ENCODE peak calls at places on chromosomes 6 and 20, in four cellular contexts. Y, X, Z and F are unnamed samples.

GRCh38 chr20:64051532-64052325 is 2.3 kb upstream of the SOX18 start:
- DNase-seq in Z (peak), X (peak), Y (no peak), F (peak)

GRCh38 chr20:31562241-31562640 is 42.8 kb upstream of the ID1 start:
- DNase-seq in Z (no peak), Y (peak), X (no peak), F (no peak)

GRCh38 chr6:56226946-56227879 is 20.2 kb downstream of the COL21A1 start:
- DNase-seq in X (no peak), Y (no peak), Z (no peak), F (no peak)

GRCh38 chr6:30887901-30888300 is 3.6 kb downstream of the DDR1 start:
- DNase-seq in Y (no peak), X (peak), Z (no peak), F (no peak)

GRCh38 chr20:23022849-23023248 is 12.3 kb upstream of the SSTR4 start:
- DNase-seq in X (no peak), Z (no peak), Y (no peak), F (no peak)

GRCh38 chr6:121436966-121437756 is 1.7 kb downstream of the GJA1 start:
- DNase-seq in Z (peak), Y (no peak), X (peak), F (peak)

GRCh38 chr20:43749734-43750294 is 23.0 kb upstream of the GTSF1L start:
- DNase-seq in Z (peak), Y (peak), X (peak), F (peak)

GRCh38 chr20:44495257-44495656 is 19.6 kb downstream of the TTPAL start:
- DNase-seq in X (no peak), Z (no peak), Y (no peak), F (no peak)

GRCh38 chr6:87789198-87789899 is 87.3 kb upstream of the AKIRIN2 start:
- DNase-seq in Z (no peak), X (peak), Y (no peak), F (no peak)

GRCh38 chr6:18601515-18602035 is 214.4 kb downstream of the RNF144B start:
- DNase-seq in Y (no peak), Z (no peak), X (no peak), F (no peak)

GRCh38 chr6:29251741-29252140 is 49.8 kb upstream of the OR14J1 start:
- DNase-seq in X (no peak), Z (no peak), Y (no peak), F (no peak)

GRCh38 chr20:17077030-17077429 is 149.8 kb upstream of the PCSK2 start:
- DNase-seq in X (no peak), Z (no peak), Y (no peak), F (no peak)
- H3K27ac ChIP-seq in X (no peak), Z (no peak), Y (no peak), F (no peak)

GRCh38 chr6:96775727-96776400 is 61.4 kb downstream of the GPR63 start:
- DNase-seq in X (no peak), Y (no peak), Z (no peak), F (no peak)

GRCh38 chr6:96781557-96781956 is 55.7 kb downstream of the GPR63 start:
- DNase-seq in Y (no peak), X (no peak), Z (no peak), F (no peak)

GRCh38 chr6:96777113-96777512 is 60.2 kb downstream of the GPR63 start:
- DNase-seq in X (no peak), Z (no peak), Y (no peak), F (no peak)
- H3K4me3 ChIP-seq in X (no peak), Z (no peak), Y (no peak), F (no peak)

GRCh38 chr6:134413241-134413643 is 95.3 kb upstream of the SGK1 start:
- DNase-seq in X (no peak), Z (no peak), Y (no peak), F (no peak)
- H3K27ac ChIP-seq in X (no peak), Z (no peak), Y (no peak), F (no peak)

GRCh38 chr20:19858972-19859371 is 100.9 kb downstream of the RIN2 start:
- DNase-seq in Z (peak), Y (no peak), X (no peak), F (no peak)

GRCh38 chr20:19861147-19861759 is 103.2 kb downstream of the RIN2 start:
- DNase-seq in Y (no peak), Z (no peak), X (no peak), F (no peak)

GRCh38 chr20:19859444-19859843 is 101.4 kb downstream of the RIN2 start:
- DNase-seq in Y (no peak), Z (no peak), X (no peak), F (no peak)

GRCh38 chr20:19864130-19864529 is 106.1 kb downstream of the RIN2 start:
- DNase-seq in X (peak), Y (no peak), Z (no peak), F (no peak)

GRCh38 chr20:19860742-19861141 is 102.7 kb downstream of the RIN2 start:
- DNase-seq in Y (no peak), Z (no peak), X (no peak), F (no peak)
- H3K4me3 ChIP-seq in Y (no peak), Z (no peak), X (no peak), F (no peak)

GRCh38 chr6:33589366-33589722 is 9.3 kb upstream of the BAK1 start:
- DNase-seq in Y (no peak), Z (no peak), X (no peak), F (no peak)
- H3K27ac ChIP-seq in Y (peak), Z (no peak), X (no peak), F (peak)

GRCh38 chr20:34710861-34711574 is 6.9 kb downstream of the TP53INP2 start:
- DNase-seq in Z (no peak), X (no peak), Y (no peak), F (no peak)

GRCh38 chr20:34709044-34709835 is 5.1 kb downstream of the TP53INP2 start:
- DNase-seq in Z (peak), X (no peak), Y (peak), F (peak)

GRCh38 chr20:34709836-34710567 is 5.9 kb downstream of the TP53INP2 start:
- DNase-seq in X (peak), Z (peak), Y (peak), F (peak)

GRCh38 chr20:34711813-34712430 is 7.8 kb downstream of the TP53INP2 start:
- DNase-seq in Y (no peak), Z (no peak), X (no peak), F (no peak)

DNA sequence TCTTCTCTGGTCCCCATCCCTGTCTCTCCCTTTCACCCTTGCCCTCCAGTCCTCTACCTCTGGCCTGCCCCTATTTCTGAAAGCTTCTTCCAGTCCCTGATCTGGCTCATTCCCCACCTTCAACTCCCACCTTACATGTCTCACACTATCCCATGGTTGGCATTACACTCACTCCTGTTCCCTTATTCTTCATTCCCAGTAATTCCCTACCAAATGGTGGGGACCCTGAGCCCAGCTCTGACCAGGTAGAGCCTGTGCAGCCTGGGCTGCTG is 6.4 kb downstream of the TP53INP2 start:
- DNase-seq in Y (no peak), X (no peak), Z (no peak), F (no peak)
- H3K4me3 ChIP-seq in Y (peak), X (no peak), Z (peak), F (peak)

GRCh38 chr6:27902335-27903314 is 9.6 kb downstream of the OR2B2 start:
- DNase-seq in X (peak), Y (peak), Z (peak), F (peak)
- H3K27ac ChIP-seq in X (peak), Y (peak), Z (peak), F (peak)

DNA sequence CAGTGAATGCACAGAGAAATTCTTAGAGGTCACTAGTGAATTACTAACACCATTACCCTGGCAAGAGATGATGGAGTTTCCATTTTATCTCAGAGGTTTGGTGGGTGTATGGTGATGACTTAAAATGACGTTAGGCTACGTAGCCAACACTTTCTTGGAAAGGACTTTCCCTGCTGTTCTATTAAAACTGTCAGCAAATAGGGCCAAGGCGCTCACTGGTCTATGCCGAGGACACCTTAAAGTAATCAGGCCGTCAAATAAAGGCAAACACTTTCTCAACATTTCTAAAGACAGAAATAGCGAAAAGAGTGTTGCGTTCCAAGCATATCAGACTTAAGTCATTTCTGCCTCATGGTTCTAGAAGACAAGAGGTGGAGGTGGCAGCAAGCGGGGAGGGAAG is 160.8 kb downstream of the GMPR start:
- DNase-seq in Z (no peak), X (no peak), Y (no peak), F (no peak)
- H3K4me3 ChIP-seq in Z (no peak), X (no peak), Y (no peak), F (no peak)

GRCh38 chr20:3679749-3680700 is 1.8 kb downstream of the ADAM33 start:
- DNase-seq in X (no peak), Z (peak), Y (no peak), F (no peak)

GRCh38 chr20:3681931-3682820 is at the start of gene ADAM33:
- DNase-seq in X (no peak), Z (peak), Y (no peak), F (peak)

GRCh38 chr20:3678893-3679720 is 2.7 kb downstream of the ADAM33 start:
- DNase-seq in Y (no peak), Z (no peak), X (no peak), F (no peak)

GRCh38 chr20:3680701-3681351 is 984 bp downstream of the ADAM33 start:
- DNase-seq in Z (no peak), Y (no peak), X (no peak), F (peak)

DNA sequence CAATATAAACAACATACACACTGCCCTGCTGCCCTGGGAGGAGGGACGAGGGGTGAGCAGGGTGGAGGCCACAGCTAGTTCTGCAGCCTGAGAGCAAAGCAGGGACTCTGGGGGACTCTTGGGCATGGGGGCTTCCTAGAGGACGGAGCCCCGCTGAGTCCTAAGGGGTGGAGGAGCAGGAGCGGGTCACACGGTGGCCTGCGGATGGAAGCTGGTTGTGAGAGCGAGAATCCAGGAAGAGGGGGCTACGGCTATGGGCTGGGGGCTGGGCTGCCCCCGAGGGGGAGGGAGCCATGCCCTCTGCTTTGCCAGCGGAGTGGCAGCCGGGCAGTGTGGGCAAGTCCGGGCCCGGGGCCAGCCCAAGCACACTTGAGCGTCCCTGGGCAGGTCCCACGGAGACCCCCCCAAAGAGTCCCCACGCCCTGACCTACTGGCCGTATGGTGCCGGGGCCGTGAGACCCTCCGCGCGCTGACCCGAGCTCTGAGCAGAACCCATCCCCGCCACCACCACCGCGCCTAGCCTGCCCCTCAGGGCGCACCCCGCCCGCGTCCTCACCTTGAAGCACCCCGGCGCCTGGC is 369 bp downstream of the ADAM33 start:
- DNase-seq in X (no peak), Z (no peak), Y (no peak), F (peak)
- H3K27ac ChIP-seq in X (no peak), Z (peak), Y (no peak), F (no peak)

GRCh38 chr6:134630468-134631180 is 312.7 kb upstream of the SGK1 start:
- DNase-seq in Y (no peak), X (no peak), Z (no peak), F (no peak)

GRCh38 chr6:134632034-134632433 is 314.1 kb upstream of the SGK1 start:
- DNase-seq in Y (no peak), X (no peak), Z (no peak), F (no peak)

GRCh38 chr6:134628154-134628553 is 310.2 kb upstream of the SGK1 start:
- DNase-seq in Z (no peak), Y (no peak), X (no peak), F (no peak)

GRCh38 chr6:134634952-134635351 is 314.9 kb downstream of the ALDH8A1 start:
- DNase-seq in Y (no peak), Z (no peak), X (no peak), F (no peak)

GRCh38 chr6:134631398-134631924 is 313.5 kb upstream of the SGK1 start:
- DNase-seq in X (no peak), Y (no peak), Z (no peak), F (no peak)
- H3K4me3 ChIP-seq in X (no peak), Y (no peak), Z (no peak), F (no peak)